ENCODE peak calls at places on chromosomes 3 and 15, in seven cellular contexts. I is K562, Y is stomach, L is spleen, E is HCT116, X is transverse colon, N is GM12878. J is an unnamed sample.

GRCh38 chr3:156519758-156520162 is 35.2 kb downstream of the SSR3 start:
- DNase-seq in I (no peak), Y (no peak), L (no peak), E (no peak), X (no peak), N (peak), J (no peak)

GRCh38 chr3:181622365-181622764 is 89.4 kb upstream of the SOX2 start:
- DNase-seq in I (no peak), Y (no peak), L (no peak), E (no peak), X (no peak), N (no peak), J (no peak)

GRCh38 chr3:46092704-46093085 is 65.4 kb upstream of the XCR1 start:
- DNase-seq in I (no peak), Y (no peak), L (no peak), E (no peak), X (no peak), N (peak), J (no peak)

GRCh38 chr3:25229584-25229983 is 198.5 kb upstream of the RARB start:
- DNase-seq in I (no peak), Y (no peak), L (no peak), E (no peak), X (no peak), N (no peak), J (no peak)

GRCh38 chr3:11371758-11372157 is 99.6 kb downstream of the ATG7 start:
- DNase-seq in I (no peak), Y (no peak), L (no peak), E (no peak), X (no peak), N (no peak), J (no peak)

GRCh38 chr3:160403028-160403545 is 3.6 kb downstream of the SMC4 start:
- DNase-seq in I (no peak), Y (no peak), L (no peak), E (no peak), X (no peak), N (no peak), J (no peak)

GRCh38 chr15:48617619-48618018 is 27.9 kb downstream of the FBN1 start:
- DNase-seq in I (no peak), Y (peak), L (peak), E (no peak), X (peak), N (no peak), J (no peak)

GRCh38 chr3:4826237-4827100 is 152.8 kb upstream of the BHLHE40 start:
- DNase-seq in I (no peak), Y (peak), L (no peak), E (no peak), X (peak), N (no peak), J (peak)

GRCh38 chr3:138461246-138461645 is 26.8 kb downstream of the ESYT3 start:
- DNase-seq in I (no peak), Y (no peak), L (no peak), E (no peak), X (no peak), N (no peak), J (no peak)

GRCh38 chr3:112793311-112794081 is 53.2 kb downstream of the CD200R1L start:
- DNase-seq in I (no peak), Y (no peak), L (no peak), E (no peak), X (no peak), N (no peak), J (no peak)

GRCh38 chr3:125375950-125376679 is 990 bp upstream of the ZNF148 start:
- DNase-seq in I (no peak), Y (no peak), L (no peak), E (no peak), X (no peak), N (no peak), J (no peak)

GRCh38 chr3:110301781-110302180 is 769.8 kb upstream of the NECTIN3 start:
- DNase-seq in I (no peak), Y (no peak), L (no peak), E (no peak), X (no peak), N (no peak), J (no peak)

GRCh38 chr3:72820405-72820804 is 27.8 kb downstream of the SHQ1 start:
- DNase-seq in I (no peak), Y (peak), L (no peak), E (no peak), X (peak), N (no peak), J (no peak)

GRCh38 chr15:91017716-91018115 is 4.7 kb downstream of the VPS33B start:
- DNase-seq in I (peak), Y (no peak), L (no peak), E (no peak), X (no peak), N (no peak), J (no peak)

GRCh38 chr15:76321602-76322001 is 10.3 kb upstream of the ETFA start:
- DNase-seq in I (no peak), Y (no peak), L (no peak), E (no peak), X (no peak), N (no peak), J (no peak)

GRCh38 chr3:49802719-49803463 is at the start of gene INKA1:
- DNase-seq in I (peak), Y (peak), L (peak), E (peak), X (peak), N (no peak), J (peak)
- TF ChIP-seq POLR2A in I (no peak), Y (no peak), L (no peak), E (peak), X (peak), N (peak), J (peak)

DNA sequence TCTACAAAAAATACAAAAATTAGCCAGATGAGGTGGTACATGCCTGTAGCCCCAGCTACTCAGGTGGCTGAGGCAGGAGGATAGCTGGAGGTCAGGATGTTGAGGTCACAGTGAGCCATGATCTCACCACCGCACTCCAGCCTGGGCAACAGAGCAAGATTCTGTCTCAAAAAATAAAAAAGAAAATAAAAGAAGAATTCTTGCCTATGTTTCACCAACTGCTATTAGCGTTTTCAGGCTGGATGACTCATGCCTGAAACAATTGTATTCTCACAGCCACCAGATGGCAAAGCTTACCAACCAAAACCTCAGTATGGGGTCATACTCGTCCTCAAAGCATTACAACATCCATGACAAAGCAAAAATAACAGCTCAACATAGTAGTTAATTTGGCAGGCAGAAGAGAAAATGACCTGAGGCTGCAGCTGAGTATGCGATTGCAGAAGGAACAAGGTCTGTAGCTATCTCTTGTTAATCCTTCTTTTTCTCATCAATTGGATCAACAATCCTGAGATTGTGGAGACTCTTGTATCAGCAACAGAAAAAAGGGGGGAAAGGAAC is 52.2 kb downstream of the TP53BP1 start:
- DNase-seq in I (peak), Y (no peak), L (no peak), E (peak), X (peak), N (peak), J (no peak)
- TF ChIP-seq CTCF in I (peak), Y (no peak), L (peak), E (peak), X (peak), N (peak), J (no peak)

GRCh38 chr3:174322789-174323188 is 536.3 kb upstream of the NAALADL2 start:
- DNase-seq in I (no peak), Y (no peak), L (no peak), E (no peak), X (no peak), N (no peak), J (no peak)
- TF ChIP-seq POLR2AphosphoS5 in I (no peak), Y (no peak), L (no peak), E (no peak), X (no peak), N (no peak), J (no peak)

GRCh38 chr3:150547045-150547753 is 612 bp downstream of the EIF2A start:
- DNase-seq in I (no peak), Y (no peak), L (no peak), E (no peak), X (no peak), N (no peak), J (no peak)
- TF ChIP-seq POLR2A in I (no peak), Y (no peak), L (no peak), E (no peak), X (no peak), N (no peak), J (no peak)

J was measured in suprapubic skin.